ENCODE peak calls at places on chromosomes 4 and X, in eight cellular contexts. H is colonic mucosa, F is body of pancreas, N is epithelial cell of esophagus, U is fibroblast of mammary gland, Q is heart right ventricle, C is pancreas, B is foreskin fibroblast. O is an unnamed sample.

GRCh38 chrX:46574941-46575381 is 1.4 kb downstream of the CHST7 start:
- DNase-seq in H (no peak), F (no peak), N (peak; percentile 49), U (no peak), Q (no peak), C (no peak), B (peak; percentile 21), O (peak; percentile 33)

GRCh38 chr4:108152980-108153379 is 15.8 kb downstream of the LEF1 start:
- DNase-seq in H (no peak), F (no peak), N (no peak), U (no peak), Q (no peak), C (no peak), B (no peak), O (no peak)

GRCh38 chr4:168550071-168550766 is 53.4 kb downstream of the PALLD start:
- DNase-seq in H (no peak), F (no peak), N (no peak), U (peak; percentile 47), Q (no peak), C (no peak), B (no peak), O (no peak)

GRCh38 chr4:680931-681645 is 6.7 kb downstream of the MYL5 start:
- DNase-seq in H (peak; percentile 67), F (no peak), N (peak; percentile 28), U (peak; percentile 37), Q (peak; percentile 60), C (no peak), B (no peak), O (peak; percentile 77)

GRCh38 chrX:69109706-69110635 is 55.3 kb downstream of the PJA1 start:
- DNase-seq in H (no peak), F (no peak), N (peak; percentile 90), U (peak; percentile 58), Q (no peak), C (no peak), B (no peak), O (no peak)

GRCh38 chrX:51899741-51900140 is 6.3 kb downstream of the MAGED1 start:
- DNase-seq in H (no peak), F (no peak), N (no peak), U (peak; percentile 7), Q (no peak), C (no peak), B (no peak), O (no peak)

GRCh38 chr4:1249148-1249730 is 309 bp upstream of the CTBP1 start:
- DNase-seq in H (peak; percentile 82), F (peak; percentile 86), N (peak; percentile 92), U (peak; percentile 81), Q (peak; percentile 85), C (peak; percentile 84), B (peak; percentile 91), O (peak; percentile 87)

GRCh38 chr4:22238742-22239141 is 277.1 kb downstream of the ADGRA3 start:
- DNase-seq in H (peak; percentile 39), F (no peak), N (peak; percentile 11), U (no peak), Q (no peak), C (no peak), B (no peak), O (no peak)

GRCh38 chrX:105975382-105975781 is 63.1 kb downstream of the SERPINA7 start:
- DNase-seq in H (no peak), F (no peak), N (peak; percentile 32), U (peak; percentile 14), Q (no peak), C (no peak), B (no peak), O (no peak)

GRCh38 chr4:140884431-140885058 is 128.4 kb upstream of the TBC1D9 start:
- DNase-seq in H (peak; percentile 41), F (peak; percentile 16), N (peak; percentile 76), U (peak; percentile 81), Q (peak; percentile 51), C (peak; percentile 6), B (peak; percentile 63), O (peak; percentile 33)

GRCh38 chr4:76902233-76902890 is 4.4 kb upstream of the SOWAHB start:
- DNase-seq in H (peak; percentile 68), F (no peak), N (no peak), U (no peak), Q (no peak), C (no peak), B (no peak), O (no peak)

GRCh38 chr4:123943976-123944375 is 547.4 kb downstream of the SPRY1 start:
- DNase-seq in H (no peak), F (no peak), N (no peak), U (no peak), Q (no peak), C (no peak), B (no peak), O (no peak)

GRCh38 chr4:44632733-44633132 is 18.7 kb downstream of the YIPF7 start:
- DNase-seq in H (no peak), F (no peak), N (no peak), U (no peak), Q (no peak), C (no peak), B (no peak), O (no peak)

GRCh38 chr4:44629280-44629866 is 22.1 kb downstream of the YIPF7 start:
- DNase-seq in H (peak; percentile 22), F (peak; percentile 33), N (peak; percentile 65), U (peak; percentile 57), Q (peak; percentile 15), C (peak; percentile 4), B (peak; percentile 7), O (no peak)

DNA sequence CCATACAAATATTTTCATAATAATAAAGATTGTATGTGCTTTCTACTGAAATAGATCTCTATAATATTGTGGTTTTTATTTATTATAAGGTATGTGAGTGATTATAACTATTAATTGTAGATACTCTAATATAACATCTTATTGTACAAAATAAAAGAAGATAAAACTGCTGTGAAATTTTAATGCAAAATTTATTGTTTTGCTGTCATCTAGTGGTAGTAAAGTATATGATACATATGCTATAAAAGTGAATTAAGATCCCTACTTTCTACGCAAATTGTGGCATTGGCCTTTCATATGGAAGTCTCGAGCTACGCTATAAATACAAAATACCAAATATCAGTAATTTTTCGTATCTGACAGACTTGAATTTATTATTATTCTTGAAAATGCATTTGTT is 19.3 kb downstream of the YIPF7 start:
- DNase-seq in H (no peak), F (no peak), N (no peak), U (no peak), Q (no peak), C (no peak), B (no peak), O (no peak)
- TF ChIP-seq CTCF in H (no peak), F (no peak), N (peak; percentile 27), U (peak; percentile 18), Q (no peak), C (no peak), B (no peak), O (peak; percentile 32)

DNA sequence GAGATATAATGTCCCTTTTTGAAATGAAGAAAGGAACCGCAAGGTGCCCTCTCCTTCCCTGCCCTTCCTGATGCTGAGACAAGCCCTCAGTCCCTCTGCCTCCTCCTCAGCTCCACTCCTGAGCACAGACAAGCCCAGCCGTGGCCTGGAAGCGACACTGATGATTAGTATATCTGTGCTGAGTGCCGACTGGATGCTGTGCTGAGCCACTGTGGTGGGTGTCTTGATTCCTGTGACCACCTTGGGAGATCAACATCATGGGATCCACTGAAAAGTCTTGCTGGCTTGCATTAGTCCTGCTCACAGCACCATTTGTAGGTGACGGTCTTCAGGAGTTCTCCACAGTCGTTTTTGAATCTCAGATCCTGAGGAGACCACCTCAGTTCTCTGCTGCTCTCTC is 59.5 kb upstream of the HGFAC start:
- DNase-seq in H (no peak), F (no peak), N (no peak), U (no peak), Q (no peak), C (no peak), B (no peak), O (no peak)
- TF ChIP-seq CTCF in H (no peak), F (no peak), N (no peak), U (no peak), Q (no peak), C (no peak), B (no peak), O (no peak)

DNA sequence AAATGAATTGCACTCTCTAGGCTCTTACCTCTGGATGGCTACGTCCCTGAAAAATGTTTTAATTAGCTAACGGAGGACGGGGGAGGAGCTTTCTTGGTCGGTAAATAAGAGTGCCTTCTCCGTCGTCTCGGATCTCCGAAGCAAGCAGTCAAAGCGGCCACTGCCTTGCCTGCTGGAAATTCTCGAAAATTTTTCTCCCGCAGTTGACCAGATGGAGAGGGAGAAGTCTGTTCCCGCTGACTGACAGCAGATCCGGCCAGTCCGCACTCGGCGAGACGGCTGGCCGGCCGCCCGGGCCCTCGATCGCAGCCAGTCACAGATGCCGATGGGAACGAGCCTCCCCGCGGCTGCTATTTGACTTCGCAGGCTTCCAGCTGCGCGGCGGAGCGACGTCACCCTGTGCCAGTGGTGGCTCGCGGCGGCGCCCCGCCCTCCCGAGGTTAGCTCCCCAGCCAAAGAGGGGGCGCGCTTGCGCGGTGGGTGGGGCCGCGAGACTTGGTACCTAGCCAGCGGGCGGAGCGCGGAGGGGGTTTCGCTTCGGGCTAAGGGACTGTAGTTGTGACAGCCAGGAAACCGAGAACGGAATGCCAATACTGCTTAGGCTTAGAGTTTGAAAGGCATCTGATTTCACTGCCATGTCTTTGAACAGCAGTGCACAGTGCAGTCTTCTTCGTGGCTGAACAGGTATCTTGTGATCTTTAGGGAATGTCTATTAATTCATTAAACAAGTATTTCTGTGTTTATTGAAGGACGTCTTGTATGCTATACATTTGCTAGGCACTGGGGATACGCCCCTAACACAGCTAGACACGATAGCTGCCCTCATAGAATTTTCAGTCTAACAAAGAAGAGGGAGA is at the start of gene PPM1K:
- DNase-seq in H (peak; percentile 99), F (peak; percentile 100), N (peak; percentile 99), U (peak; percentile 97), Q (peak; percentile 99), C (peak; percentile 100), B (peak; percentile 100), O (peak; percentile 99)
- TF ChIP-seq CTCF in H (no peak), F (no peak), N (peak; percentile 22), U (no peak), Q (peak; percentile 22), C (no peak), B (no peak), O (no peak)

GRCh38 chr4:24033626-24034025 is 143.8 kb upstream of the PPARGC1A start:
- DNase-seq in H (no peak), F (no peak), N (no peak), U (no peak), Q (no peak), C (no peak), B (no peak), O (no peak)

GRCh38 chr4:24032371-24032989 is 142.6 kb upstream of the PPARGC1A start:
- DNase-seq in H (no peak), F (no peak), N (peak; percentile 22), U (peak; percentile 25), Q (peak; percentile 11), C (no peak), B (no peak), O (peak; percentile 34)
- TF ChIP-seq CTCF in H (no peak), F (no peak), N (peak; percentile 50), U (peak; percentile 24), Q (peak; percentile 26), C (no peak), B (no peak), O (peak; percentile 34)